ENCODE peak calls at places on chromosomes 4 and X, in five cellular contexts. B, P, O, A and M are unnamed samples.

GRCh38 chr4:21752616-21753015 is 196.0 kb downstream of the KCNIP4 start:
- DNase-seq in B (no peak), A (no peak), O (no peak), P (no peak), M (no peak)

GRCh38 chrX:345020-345925 is 26.7 kb upstream of the GTPBP6 start:
- DNase-seq in O (no peak), B (no peak), P (no peak), A (no peak), M (no peak)

GRCh38 chr4:107665001-107665400 is 55.0 kb downstream of the PAPSS1 start:
- DNase-seq in O (no peak), B (peak), P (no peak), A (no peak), M (no peak)

GRCh38 chrX:132758778-132759177 is 199.7 kb downstream of the HS6ST2 start:
- DNase-seq in P (no peak), B (no peak), O (no peak), A (no peak), M (no peak)

GRCh38 chrX:1507511-1508463 is 29.2 kb downstream of the P2RY8 start:
- DNase-seq in A (no peak), O (no peak), B (no peak), P (no peak), M (peak)

GRCh38 chr4:6777636-6778281 is 4.8 kb upstream of the KIAA0232 start:
- DNase-seq in O (no peak), B (no peak), A (no peak), P (no peak), M (peak)

GRCh38 chr4:119210760-119211159 is 1.8 kb upstream of the USP53 start:
- DNase-seq in A (no peak), B (peak), O (no peak), P (no peak), M (no peak)

GRCh38 chrX:123217077-123217476 is 33.0 kb downstream of the GRIA3 start:
- DNase-seq in B (peak), A (no peak), O (no peak), P (no peak), M (no peak)

GRCh38 chrX:109902665-109903064 is 100.2 kb upstream of the TMEM164 start:
- DNase-seq in B (peak), P (no peak), O (peak), A (no peak), M (no peak)

GRCh38 chr4:104429150-104429741 is 65.4 kb downstream of the CXXC4 start:
- DNase-seq in O (no peak), P (no peak), B (no peak), A (no peak), M (no peak)

GRCh38 chrX:7278356-7278755 is 130.4 kb upstream of the PUDP start:
- DNase-seq in B (no peak), O (no peak), A (no peak), P (no peak), M (no peak)

GRCh38 chr4:80540785-80541469 is 205.4 kb downstream of the CFAP299 start:
- DNase-seq in P (no peak), B (peak), O (no peak), A (no peak), M (no peak)

GRCh38 chrX:15401373-15401772 is 17.2 kb upstream of the VEGFD start:
- DNase-seq in A (no peak), P (no peak), O (no peak), B (no peak), M (no peak)

GRCh38 chr4:148205481-148205880 is 236.7 kb downstream of the NR3C2 start:
- DNase-seq in O (no peak), B (no peak), P (no peak), A (no peak), M (no peak)

GRCh38 chr4:152659806-152660205 is 20.0 kb downstream of the TMEM154 start:
- DNase-seq in A (no peak), O (no peak), B (no peak), P (no peak), M (no peak)

GRCh38 chr4:47752214-47752613 is 85.7 kb downstream of the CORIN start:
- DNase-seq in P (no peak), A (no peak), B (no peak), O (no peak), M (no peak)

GRCh38 chr4:94635172-94635571 is 122.6 kb upstream of the BMPR1B start:
- DNase-seq in O (peak), A (no peak), B (peak), P (no peak), M (no peak)

GRCh38 chrX:107449490-107450175 is at the start of gene FRMPD3:
- DNase-seq in A (no peak), O (no peak), P (no peak), B (peak), M (no peak)

GRCh38 chr4:143653031-143653430 is 47.4 kb downstream of the FREM3 start:
- DNase-seq in O (no peak), A (no peak), B (no peak), P (no peak), M (no peak)

GRCh38 chr4:113472864-113473263 is 288.7 kb downstream of the CAMK2D start:
- DNase-seq in A (no peak), P (no peak), B (peak), O (no peak), M (no peak)

GRCh38 chr4:154958621-154959358 is 177.7 kb downstream of the RBM46 start:
- DNase-seq in B (no peak), A (no peak), O (peak), P (no peak), M (no peak)

GRCh38 chr4:140931904-140932303 is 175.7 kb upstream of the TBC1D9 start:
- DNase-seq in O (peak), P (no peak), A (no peak), B (no peak), M (no peak)

GRCh38 chr4:155005395-155006087 is 202.9 kb upstream of the NPY2R start:
- DNase-seq in B (peak), O (peak), P (no peak), A (no peak), M (no peak)

GRCh38 chr4:119152741-119153140 is 17.1 kb downstream of the MYOZ2 start:
- DNase-seq in B (no peak), A (no peak), O (no peak), P (no peak), M (no peak)

DNA sequence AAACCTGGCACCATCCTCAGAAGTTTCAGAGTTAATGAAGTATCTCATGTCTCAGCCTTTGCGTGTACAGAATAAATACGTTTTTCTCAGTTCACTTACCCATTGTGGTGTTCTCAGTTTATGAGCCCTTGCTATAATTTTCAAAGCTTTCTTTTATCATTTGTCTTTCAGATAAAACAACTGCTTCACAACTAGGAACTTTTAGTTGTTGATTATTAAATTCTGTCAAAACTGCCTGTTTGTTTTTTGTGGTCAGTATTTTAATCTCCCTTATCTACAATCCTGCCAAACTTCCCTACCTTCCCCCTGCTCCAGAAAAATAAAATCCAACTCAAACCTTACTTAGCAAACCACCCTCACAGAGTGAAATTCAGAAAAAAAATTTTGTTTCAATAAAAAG is 21.7 kb downstream of the ADD1 start:
- DNase-seq in A (no peak), P (no peak), B (no peak), O (no peak), M (no peak)
- H3K27ac ChIP-seq in A (no peak), P (no peak), B (no peak), O (no peak), M (no peak)

DNA sequence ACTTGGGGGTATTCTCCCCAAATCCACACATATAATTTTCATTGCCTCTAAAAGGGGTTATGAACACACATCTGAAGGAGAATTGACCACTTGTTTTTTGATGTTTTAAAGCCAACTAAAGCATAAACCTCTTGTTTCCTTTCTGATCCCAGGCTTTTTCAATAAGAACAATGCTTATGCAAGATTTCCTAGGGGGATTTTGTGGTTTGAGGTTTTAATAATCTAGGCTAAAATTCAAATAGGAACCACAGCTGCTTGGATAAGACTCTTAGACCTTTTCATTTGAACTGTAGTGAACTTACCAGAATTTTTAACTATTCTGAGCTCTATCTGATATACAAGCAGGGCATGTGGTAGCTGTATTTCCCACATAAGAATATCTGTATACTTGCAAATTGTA is 651.1 kb downstream of the ANKRD50 start:
- DNase-seq in B (peak), O (peak), A (no peak), P (no peak), M (no peak)
- H3K27ac ChIP-seq in B (no peak), O (no peak), A (no peak), P (peak), M (no peak)

GRCh38 chrX:47581731-47582647 is at the start of gene TIMP1:
- DNase-seq in A (no peak), B (peak), P (peak), O (peak), M (no peak)

GRCh38 chrX:47578692-47579091 is 3.5 kb upstream of the TIMP1 start:
- DNase-seq in O (no peak), A (no peak), P (no peak), B (no peak), M (no peak)

GRCh38 chrX:47577424-47577823 is 4.8 kb upstream of the TIMP1 start:
- DNase-seq in B (no peak), O (no peak), P (no peak), A (no peak), M (no peak)

GRCh38 chrX:47577901-47578300 is 4.3 kb upstream of the TIMP1 start:
- DNase-seq in A (no peak), O (no peak), B (no peak), P (no peak), M (no peak)

GRCh38 chrX:47579537-47579936 is 2.7 kb upstream of the TIMP1 start:
- DNase-seq in O (peak), A (no peak), P (no peak), B (peak), M (no peak)
- H3K27ac ChIP-seq in O (peak), A (no peak), P (no peak), B (peak), M (no peak)

DNA sequence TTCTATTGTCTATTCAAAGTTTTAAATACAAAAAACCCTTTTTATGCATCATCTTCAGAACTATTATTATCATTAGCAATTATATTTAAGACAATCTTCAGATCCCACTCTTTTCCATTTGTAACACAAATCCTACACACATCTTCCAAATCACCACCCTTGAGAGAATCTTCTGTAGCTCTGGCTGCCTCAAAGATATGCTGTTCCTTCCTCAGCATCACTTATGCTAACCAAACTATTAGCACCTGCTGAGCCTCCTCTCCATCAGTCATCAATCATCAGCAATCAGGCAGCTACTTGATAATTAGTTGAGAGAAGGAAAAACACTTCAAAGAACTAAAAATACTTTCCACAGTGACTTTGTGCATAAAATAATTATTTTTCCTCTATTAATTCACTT is 1082.2 kb downstream of the C4orf33 start:
- DNase-seq in B (no peak), A (no peak), P (no peak), O (no peak), M (no peak)
- H3K27ac ChIP-seq in B (no peak), A (no peak), P (no peak), O (no peak), M (no peak)

DNA sequence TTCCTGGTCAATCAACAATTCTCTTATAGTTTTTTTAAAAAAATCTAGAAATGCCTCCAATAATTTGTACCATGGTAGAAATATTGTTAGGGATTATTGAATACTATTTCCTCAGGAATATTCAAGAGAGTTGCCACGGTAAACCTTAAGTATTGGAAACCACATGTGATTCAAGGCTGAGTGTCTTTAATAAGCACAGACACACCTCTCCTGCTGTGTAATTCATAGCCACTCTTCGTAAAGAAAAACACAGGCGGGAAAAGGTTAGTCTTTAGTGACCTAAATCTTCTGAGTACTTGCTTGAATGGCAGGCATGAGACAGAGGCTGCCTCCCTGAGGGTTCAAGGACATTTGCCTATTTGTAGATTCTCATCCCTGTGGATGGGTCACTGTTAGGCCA is 342.8 kb upstream of the ADGRL3 start:
- DNase-seq in B (no peak), O (no peak), P (no peak), A (no peak), M (no peak)
- H3K27ac ChIP-seq in B (no peak), O (no peak), P (no peak), A (no peak), M (no peak)

GRCh38 chr4:66034671-66035070 is 364.4 kb upstream of the EPHA5 start:
- DNase-seq in O (no peak), P (no peak), A (no peak), B (no peak), M (no peak)
- H3K27ac ChIP-seq in O (no peak), P (no peak), A (no peak), B (no peak), M (no peak)